ENCODE peak calls at places on chromosomes 2 and 18, in seven cellular contexts. U, W, G, A, M, L and I are unnamed samples.

GRCh38 chr2:134522436-134522835 is 196.4 kb downstream of the TMEM163 start:
- DNase-seq in L (no peak), G (no peak), W (no peak), A (no peak), U (no peak), M (no peak), I (peak; percentile 3)

GRCh38 chr2:157303612-157304011 is 22.0 kb downstream of the ERMN start:
- DNase-seq in U (no peak), M (no peak), W (no peak), G (no peak), L (no peak), A (no peak), I (no peak)

GRCh38 chr18:9135912-9136314 is 668 bp upstream of the ANKRD12 start:
- DNase-seq in U (no peak), L (no peak), W (no peak), G (no peak), A (no peak), M (no peak), I (no peak)

GRCh38 chr2:52414596-52414995 is 1353.0 kb upstream of the CHAC2 start:
- DNase-seq in G (no peak), M (no peak), A (no peak), W (no peak), U (no peak), L (no peak), I (no peak)

GRCh38 chr2:7795358-7796199 is 878.4 kb downstream of the RNF144A start:
- DNase-seq in W (no peak), U (no peak), G (no peak), A (peak; percentile 31), M (no peak), L (no peak), I (no peak)

GRCh38 chr2:150878347-150878746 is 383.3 kb downstream of the RBM43 start:
- DNase-seq in G (no peak), A (peak; percentile 28), U (no peak), W (no peak), M (no peak), L (no peak), I (no peak)

GRCh38 chr18:42069036-42069435 is 114.0 kb downstream of the PIK3C3 start:
- DNase-seq in A (no peak), G (no peak), L (no peak), M (no peak), U (no peak), W (no peak), I (no peak)

GRCh38 chr2:85255813-85256581 is 71.8 kb downstream of the TGOLN2 start:
- DNase-seq in U (no peak), A (peak; percentile 77), M (peak; percentile 37), L (peak; percentile 94), W (peak; percentile 50), G (no peak), I (no peak)

GRCh38 chr2:239929504-239929903 is 95.6 kb downstream of the NDUFA10 start:
- DNase-seq in A (no peak), W (no peak), U (no peak), L (no peak), G (no peak), M (no peak), I (peak; percentile 36)

GRCh38 chr2:46404181-46404759 is 75.1 kb upstream of the TMEM247 start:
- DNase-seq in A (no peak), G (no peak), U (no peak), M (no peak), W (no peak), L (no peak), I (no peak)

GRCh38 chr2:99802730-99803129 is 312.9 kb upstream of the REV1 start:
- DNase-seq in G (no peak), L (no peak), A (no peak), M (no peak), W (no peak), U (no peak), I (no peak)

GRCh38 chr2:205060269-205060668 is 515.0 kb downstream of the PARD3B start:
- DNase-seq in A (peak; percentile 79), U (no peak), M (no peak), L (no peak), G (no peak), W (no peak), I (no peak)

GRCh38 chr18:11750581-11751304 is 61.7 kb downstream of the GNAL start:
- DNase-seq in U (no peak), A (no peak), W (no peak), L (no peak), M (no peak), G (no peak), I (no peak)

GRCh38 chr2:37676274-37676673 is 4.8 kb upstream of the CDC42EP3 start:
- DNase-seq in U (no peak), M (no peak), W (no peak), G (no peak), A (peak; percentile 81), L (no peak), I (no peak)

GRCh38 chr2:67613227-67613626 is 216.1 kb downstream of the ETAA1 start:
- DNase-seq in A (no peak), U (no peak), L (no peak), W (no peak), M (no peak), G (no peak), I (no peak)

GRCh38 chr2:43445781-43446180 is 150.1 kb downstream of the THADA start:
- DNase-seq in A (no peak), G (no peak), M (no peak), U (no peak), W (no peak), L (no peak), I (no peak)

GRCh38 chr18:46343940-46344372 is 239.8 kb downstream of the HAUS1 start:
- DNase-seq in U (peak; percentile 95), M (no peak), A (no peak), L (no peak), G (no peak), W (no peak), I (no peak)

GRCh38 chr2:102253753-102254150 is 57.6 kb upstream of the IL1RL1 start:
- DNase-seq in M (no peak), L (no peak), U (no peak), W (no peak), G (no peak), A (no peak), I (no peak)

GRCh38 chr2:208657468-208657867 is 250.9 kb downstream of the PTH2R start:
- DNase-seq in U (no peak), G (no peak), W (peak; percentile 0), M (no peak), A (no peak), L (no peak), I (no peak)

GRCh38 chr2:111100087-111100764 is 20.5 kb upstream of the BCL2L11 start:
- DNase-seq in M (no peak), G (no peak), W (no peak), L (no peak), U (peak; percentile 30), A (no peak), I (no peak)

GRCh38 chr2:126663184-126663963 is 7.4 kb downstream of the GYPC start:
- DNase-seq in M (no peak), W (no peak), L (no peak), G (no peak), A (no peak), U (no peak), I (no peak)

GRCh38 chr2:126664234-126664633 is 8.3 kb downstream of the GYPC start:
- DNase-seq in G (no peak), W (no peak), A (no peak), M (no peak), U (no peak), L (no peak), I (peak; percentile 5)

GRCh38 chr2:126665483-126665882 is 9.5 kb downstream of the GYPC start:
- DNase-seq in W (no peak), L (no peak), G (no peak), A (no peak), U (no peak), M (no peak), I (no peak)

GRCh38 chr2:126666003-126666402 is 10.0 kb downstream of the GYPC start:
- DNase-seq in W (no peak), A (no peak), U (no peak), M (no peak), G (no peak), L (no peak), I (no peak)

GRCh38 chr2:126664639-126665038 is 8.7 kb downstream of the GYPC start:
- DNase-seq in L (no peak), M (no peak), G (no peak), A (no peak), U (no peak), W (no peak), I (no peak)
- H3K4me1 ChIP-seq in L (peaks cover 21% of the 10 kb centered on the region), M (peaks cover 52% of the 10 kb centered on the region), G (peaks cover 12% of the 10 kb centered on the region), A (no peaks in the 10 kb centered on the region), U (no peaks in the 10 kb centered on the region), W (no peaks in the 10 kb centered on the region), I (peaks cover 34% of the 10 kb centered on the region)

GRCh38 chr2:215638687-215639086 is 202.8 kb upstream of the FN1 start:
- DNase-seq in A (no peak), U (no peak), L (no peak), M (no peak), W (no peak), G (no peak), I (no peak)

GRCh38 chr2:215633360-215633759 is 197.5 kb upstream of the FN1 start:
- DNase-seq in G (no peak), M (no peak), U (no peak), L (no peak), W (no peak), A (no peak), I (no peak)

GRCh38 chr2:215635788-215636139 is 199.9 kb upstream of the FN1 start:
- DNase-seq in A (peak; percentile 77), W (no peak), M (no peak), U (no peak), G (no peak), L (no peak), I (no peak)

GRCh38 chr2:215637658-215638057 is 201.8 kb upstream of the FN1 start:
- DNase-seq in M (no peak), L (no peak), A (peak; percentile 87), W (no peak), G (no peak), U (no peak), I (no peak)

GRCh38 chr2:215635071-215635787 is 199.4 kb upstream of the FN1 start:
- DNase-seq in L (no peak), A (no peak), M (no peak), G (no peak), W (no peak), U (no peak), I (no peak)
- H3K9me3 ChIP-seq in L (peaks cover 5% of the 10 kb centered on the region), A (no peaks in the 10 kb centered on the region), M (no peaks in the 10 kb centered on the region), G (peaks cover 37% of the 10 kb centered on the region), W (peaks cover 15% of the 10 kb centered on the region), U (no peaks in the 10 kb centered on the region), I (no peaks in the 10 kb centered on the region)

GRCh38 chr2:1744151-1744445 is 217 bp downstream of the PXDN start:
- DNase-seq in W (no peak), M (no peak), G (no peak), A (no peak), U (no peak), L (peak; percentile 61), I (no peak)
- H3K27ac ChIP-seq in W (peak overlapping the region; percentile 95), M (no peak overlapping the region), G (peak overlapping the region; percentile 97), A (peak overlapping the region; percentile 88), U (no peak overlapping the region), L (peak overlapping the region; percentile 64), I (peak overlapping the region; percentile 87)

DNA sequence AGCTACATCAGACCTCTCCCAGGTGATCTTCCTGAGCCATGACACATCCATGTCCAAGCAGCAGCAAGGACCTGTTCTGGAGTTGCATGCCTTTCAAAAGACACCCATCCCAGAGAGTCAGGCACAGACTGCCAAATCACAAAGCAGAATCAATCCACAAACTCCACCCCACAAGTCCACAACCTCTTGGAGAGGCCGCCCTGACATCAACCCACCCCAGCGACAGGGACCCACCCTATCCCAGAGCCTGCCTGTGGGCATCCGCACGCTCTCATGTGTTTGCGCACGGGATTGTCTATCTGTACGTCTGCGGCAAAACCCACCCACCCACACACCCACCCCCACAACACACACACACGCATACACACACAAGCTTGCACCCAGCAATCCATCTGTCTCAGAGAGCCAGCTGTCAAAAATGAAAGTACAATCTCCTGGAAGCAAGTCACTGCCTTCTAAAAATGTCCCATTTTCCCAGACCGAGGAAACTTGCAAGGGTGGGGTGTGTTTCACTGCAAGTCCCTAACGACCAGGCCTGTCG is 11.9 kb downstream of the SMAD7 start:
- DNase-seq in M (no peak), L (no peak), W (no peak), U (no peak), G (no peak), A (peak; percentile 52), I (no peak)
- H3K4me1 ChIP-seq in M (peaks cover 85% of the 10 kb centered on the region), L (peaks cover 18% of the 10 kb centered on the region), W (peaks cover 72% of the 10 kb centered on the region), U (peaks cover 69% of the 10 kb centered on the region), G (peaks cover 65% of the 10 kb centered on the region), A (peaks cover 87% of the 10 kb centered on the region), I (peaks cover 94% of the 10 kb centered on the region)